ENCODE peak calls at places on chromosomes 6 and 20, in nine cellular contexts. G, C, I, M, S, D, V, Y and K are unnamed samples.

GRCh38 chr20:58471161-58471834 is 43.9 kb downstream of the APCDD1L start:
- DNase-seq in D (no peak), Y (no peak), I (peak; percentile 75), S (no peak), G (peak; percentile 81), C (no peak), V (peak; percentile 72), M (peak; percentile 67), K (peak; percentile 48)

GRCh38 chr6:39402239-39402751 is 79.8 kb upstream of the KCNK16 start:
- DNase-seq in M (peak; percentile 94), V (no peak), S (no peak), D (no peak), C (no peak), Y (no peak), I (no peak), G (peak; percentile 20), K (no peak)

GRCh38 chr6:20128018-20128417 is 84.3 kb downstream of the MBOAT1 start:
- DNase-seq in D (no peak), Y (no peak), M (no peak), I (no peak), G (no peak), S (no peak), C (no peak), V (no peak), K (no peak)

GRCh38 chr6:25384967-25385366 is 105.8 kb downstream of the CARMIL1 start:
- DNase-seq in D (no peak), Y (no peak), I (no peak), C (no peak), V (no peak), S (no peak), G (no peak), M (no peak), K (no peak)

GRCh38 chr6:38640216-38640909 is 634 bp upstream of the BTBD9 start:
- DNase-seq in I (no peak), D (peak; percentile 33), M (no peak), C (no peak), G (no peak), Y (no peak), V (no peak), S (no peak), K (no peak)

GRCh38 chr20:17345321-17345720 is 118.5 kb downstream of the PCSK2 start:
- DNase-seq in S (no peak), C (no peak), V (no peak), Y (no peak), I (no peak), D (no peak), M (peak; percentile 80), G (no peak), K (no peak)

GRCh38 chr6:1670711-1671462 is 61.2 kb downstream of the FOXC1 start:
- DNase-seq in M (no peak), D (no peak), G (no peak), C (peak; percentile 3), V (no peak), I (no peak), Y (no peak), S (no peak), K (no peak)

GRCh38 chr20:38225900-38226263 is 34.7 kb downstream of the KIAA1755 start:
- DNase-seq in D (no peak), C (no peak), S (no peak), G (no peak), I (no peak), Y (no peak), M (peak; percentile 50), V (no peak), K (no peak)

GRCh38 chr6:33995046-33995872 is 150.6 kb downstream of the GRM4 start:
- DNase-seq in C (no peak), S (no peak), Y (no peak), M (no peak), I (no peak), D (no peak), G (no peak), V (no peak), K (no peak)

GRCh38 chr20:41701596-41702350 is 83.6 kb upstream of the CHD6 start:
- DNase-seq in V (no peak), I (no peak), G (no peak), Y (no peak), C (no peak), D (no peak), S (no peak), M (peak; percentile 77), K (no peak)

GRCh38 chr6:88761237-88762031 is 202.0 kb downstream of the RNGTT start:
- DNase-seq in M (no peak), D (no peak), S (peak; percentile 9), I (no peak), C (no peak), Y (no peak), V (no peak), G (no peak), K (no peak)

GRCh38 chr6:32885698-32886286 is 31.8 kb downstream of the PSMB9 start:
- DNase-seq in C (no peak), V (no peak), S (peak; percentile 87), M (peak; percentile 73), G (no peak), I (no peak), D (peak; percentile 39), Y (no peak), K (no peak)

GRCh38 chr20:5153152-5153467 is 26.3 kb downstream of the CDS2 start:
- DNase-seq in Y (no peak), I (no peak), C (no peak), S (peak; percentile 19), V (no peak), G (no peak), M (no peak), D (no peak), K (no peak)

GRCh38 chr6:3750324-3751018 is 1.0 kb downstream of the PXDC1 start:
- DNase-seq in Y (peak; percentile 66), M (peak; percentile 82), V (peak; percentile 88), S (peak; percentile 57), G (peak; percentile 87), I (peak; percentile 92), D (no peak), C (no peak), K (peak; percentile 64)

GRCh38 chr6:45483501-45483900 is 105.8 kb upstream of the SUPT3H start:
- DNase-seq in Y (no peak), D (no peak), M (peak; percentile 84), G (no peak), C (no peak), V (no peak), I (no peak), S (no peak), K (no peak)

DNA sequence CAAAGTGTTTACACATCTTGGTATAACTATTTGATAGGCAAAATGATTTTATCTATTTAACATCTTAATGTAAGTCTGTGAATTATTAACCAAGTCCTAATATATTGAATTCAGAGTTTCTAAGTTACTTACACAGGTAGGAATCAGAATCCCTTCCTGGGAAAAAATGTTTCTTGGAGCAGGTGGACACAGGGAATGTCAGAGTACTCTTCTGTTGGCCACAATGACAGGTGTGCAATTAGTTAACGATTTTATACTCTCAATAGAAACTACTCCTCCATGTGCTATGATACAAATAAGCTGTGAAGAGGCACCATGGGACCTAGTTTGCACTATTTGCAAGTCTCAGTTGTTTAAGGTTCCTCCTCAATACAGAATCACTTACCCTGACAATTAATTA is 821 bp upstream of the TAAR5 start:
- DNase-seq in V (no peak), G (no peak), D (no peak), I (no peak), M (no peak), C (no peak), S (no peak), Y (no peak), K (no peak)
- TF ChIP-seq CTCF in V (no peak), G (no peak), D (no peak), I (no peak), M (no peak), C (no peak), S (no peak), Y (no peak), K (no peak)

DNA sequence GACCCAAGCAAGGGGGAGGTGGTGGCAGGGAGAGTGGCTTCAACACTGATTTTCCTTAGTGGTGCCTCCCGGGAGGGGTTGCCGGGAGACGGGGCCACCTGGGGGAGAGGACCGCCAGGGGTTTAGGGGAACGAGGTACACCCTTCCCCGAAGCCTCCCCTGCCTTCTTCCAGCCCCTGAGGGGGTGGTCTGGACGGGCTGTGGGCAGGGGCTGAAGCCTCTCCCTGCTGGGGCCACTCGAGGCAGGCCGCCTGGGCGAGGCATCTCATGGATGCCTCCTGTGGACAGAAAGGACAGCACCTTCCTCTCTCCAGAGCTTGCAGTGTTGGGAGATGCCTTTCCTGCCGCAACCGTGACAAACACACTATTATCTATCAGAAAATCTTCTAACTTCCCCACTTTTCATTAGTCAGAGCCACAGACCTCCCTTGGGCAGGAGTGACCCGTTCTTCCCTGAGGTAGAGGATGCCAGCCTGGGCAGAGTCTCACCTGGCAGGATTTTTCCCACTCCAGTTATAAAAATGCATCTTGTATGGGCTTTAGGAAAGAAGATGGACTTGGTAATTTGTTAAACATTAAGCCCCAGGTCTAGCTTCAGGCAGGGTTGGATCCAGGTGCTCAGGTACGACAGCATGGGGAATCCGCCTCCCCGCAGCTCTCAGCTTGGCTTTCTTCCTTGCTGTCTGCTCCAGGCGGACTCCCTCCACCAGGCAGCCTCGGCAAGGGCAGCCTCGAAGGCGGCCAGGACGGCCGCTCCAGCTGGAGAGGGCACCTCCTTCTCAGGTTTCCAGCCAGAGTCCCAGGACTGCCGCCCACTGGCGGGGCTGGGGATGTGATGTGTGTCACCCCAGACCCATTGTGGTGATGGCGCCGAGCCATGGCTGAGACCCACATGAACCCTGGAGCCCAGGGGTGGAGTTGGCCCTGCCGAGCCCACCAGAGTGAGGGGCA is 11.0 kb downstream of the HRH3 start:
- DNase-seq in V (no peak), D (peak; percentile 54), G (no peak), S (peak; percentile 79), C (no peak), I (peak; percentile 82), M (no peak), Y (peak; percentile 57), K (no peak)
- TF ChIP-seq CTCF in V (no peak), D (peak; percentile 14), G (no peak), S (peak; percentile 36), C (no peak), I (peak; percentile 41), M (no peak), Y (peak; percentile 30), K (no peak)

DNA sequence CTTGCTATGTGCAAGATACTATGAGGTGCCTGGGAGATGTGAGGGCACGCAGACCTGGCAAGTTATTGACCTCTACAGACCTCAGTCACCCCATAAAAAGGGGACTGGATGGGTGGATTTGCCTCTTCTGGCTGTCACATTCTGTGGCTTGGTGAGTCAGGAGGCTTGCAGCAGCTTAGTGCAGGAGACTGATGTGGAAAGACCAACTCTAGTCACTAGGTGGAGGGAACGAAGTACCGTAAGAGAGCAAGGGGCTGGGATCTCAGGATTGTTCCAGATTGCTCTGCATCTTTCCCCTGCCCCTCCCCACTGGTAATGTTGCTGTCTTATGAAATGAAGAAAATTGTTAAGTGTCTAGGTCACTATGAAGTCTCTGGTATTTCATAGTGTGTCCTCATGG is 3.3 kb downstream of the MAPRE1 start:
- DNase-seq in S (peak; percentile 50), I (no peak), D (no peak), M (peak; percentile 87), Y (peak; percentile 26), C (no peak), G (no peak), V (no peak), K (no peak)
- TF ChIP-seq CTCF in S (peak; percentile 10), I (peak; percentile 4), D (no peak), M (peak; percentile 46), Y (no peak), C (no peak), G (no peak), V (no peak), K (no peak)

DNA sequence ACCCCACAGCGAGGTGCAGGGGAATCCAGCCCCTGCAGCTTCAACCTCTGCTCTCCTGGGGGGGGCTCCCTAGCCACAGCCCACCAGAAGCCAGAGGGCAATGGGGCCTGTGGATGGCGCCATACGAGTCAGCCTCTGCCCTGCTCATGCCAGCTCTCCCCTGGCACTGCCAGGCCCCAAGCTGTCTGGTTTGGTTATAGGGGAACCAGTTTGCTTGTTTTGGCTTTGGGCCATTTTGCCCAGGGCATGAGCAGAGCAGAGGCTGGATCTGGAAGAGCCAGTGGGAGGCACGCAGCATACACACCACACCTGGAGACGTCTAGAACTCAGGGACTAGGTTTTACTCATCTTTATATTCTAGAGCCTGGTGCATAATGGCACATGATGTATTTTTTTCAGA is 66.7 kb upstream of the SLC22A16 start:
- DNase-seq in C (no peak), S (peak; percentile 81), D (no peak), G (no peak), V (no peak), M (no peak), I (no peak), Y (peak; percentile 85), K (no peak)
- TF ChIP-seq CTCF in C (no peak), S (peak; percentile 37), D (no peak), G (no peak), V (no peak), M (no peak), I (no peak), Y (no peak), K (no peak)